ENCODE peak calls at places on chromosomes 11 and 22, in five cellular contexts. V, Q, Y, M and K are unnamed samples.

GRCh38 chr11:115334932-115335788 is 169.1 kb downstream of the CADM1 start:
- DNase-seq in V (no peak), Y (no peak), M (no peak), Q (peak), K (no peak)

GRCh38 chr22:32623943-32624342 is 149.3 kb downstream of the FBXO7 start:
- DNase-seq in Q (no peak), Y (no peak), V (no peak), M (peak), K (no peak)

GRCh38 chr11:47631473-47631872 is 10.9 kb downstream of the MTCH2 start:
- DNase-seq in M (peak), Y (no peak), V (no peak), Q (no peak), K (peak)

GRCh38 chr11:126313826-126314225 is 10.0 kb downstream of the DCPS start:
- DNase-seq in M (no peak), V (no peak), Q (no peak), Y (no peak), K (no peak)

GRCh38 chr11:131750152-131750551 is 379.7 kb downstream of the NTM start:
- DNase-seq in M (no peak), V (no peak), Y (no peak), Q (no peak), K (no peak)

GRCh38 chr11:105389952-105390351 is 219.9 kb upstream of the GRIA4 start:
- DNase-seq in Q (no peak), V (no peak), Y (no peak), M (no peak), K (no peak)

GRCh38 chr11:98568011-98568410 is 452.7 kb upstream of the CNTN5 start:
- DNase-seq in Y (no peak), V (no peak), Q (peak), M (peak), K (no peak)

GRCh38 chr11:109512680-109513079 is 90.7 kb downstream of the C11orf87 start:
- DNase-seq in M (no peak), Y (no peak), V (no peak), Q (no peak), K (no peak)

GRCh38 chr11:19389787-19390303 is 149.1 kb upstream of the E2F8 start:
- DNase-seq in V (no peak), Y (no peak), Q (no peak), M (no peak), K (no peak)